ENCODE peak calls at places on chromosomes 12 and 14, in eight cellular contexts. V, T, P, U, X, K, H and B are unnamed samples.

GRCh38 chr12:131003036-131003435 is 49.3 kb downstream of the ADGRD1 start:
- DNase-seq in V (no peak), T (no peak), P (no peak), U (no peak), X (no peak), K (no peak), H (no peak), B (no peak)

GRCh38 chr12:107477946-107478610 is 207.5 kb upstream of the PWP1 start:
- DNase-seq in V (no peak), T (no peak), P (no peak), U (no peak), X (no peak), K (no peak), H (no peak), B (no peak)

GRCh38 chr12:62714409-62715075 is 220.4 kb downstream of the PPM1H start:
- DNase-seq in V (no peak), T (no peak), P (no peak), U (peak; percentile 25), X (no peak), K (no peak), H (no peak), B (no peak)

GRCh38 chr12:52208424-52209165 is 16.8 kb upstream of the KRT80 start:
- DNase-seq in V (no peak), T (no peak), P (no peak), U (no peak), X (no peak), K (no peak), H (peak; percentile 6), B (no peak)

GRCh38 chr12:87425942-87426554 is 603.2 kb downstream of the C12orf50 start:
- DNase-seq in V (no peak), T (no peak), P (no peak), U (no peak), X (no peak), K (no peak), H (no peak), B (no peak)

GRCh38 chr12:10393291-10393690 is 3.5 kb upstream of the KLRK1 start:
- DNase-seq in V (no peak), T (no peak), P (no peak), U (no peak), X (no peak), K (no peak), H (no peak), B (no peak)

GRCh38 chr12:102478416-102479098 is 1.8 kb downstream of the IGF1 start:
- DNase-seq in V (no peak), T (no peak), P (no peak), U (no peak), X (peak; percentile 49), K (no peak), H (no peak), B (no peak)

GRCh38 chr12:6452245-6452731 is 446 bp downstream of the TAPBPL start:
- DNase-seq in V (no peak), T (no peak), P (no peak), U (peak; percentile 43), X (peak; percentile 47), K (no peak), H (no peak), B (no peak)

GRCh38 chr12:11771356-11771755 is 121.9 kb downstream of the ETV6 start:
- DNase-seq in V (no peak), T (no peak), P (no peak), U (no peak), X (no peak), K (peak; percentile 75), H (no peak), B (no peak)

GRCh38 chr14:76922599-76922998 is 96.4 kb downstream of the LRRC74A start:
- DNase-seq in V (no peak), T (no peak), P (no peak), U (no peak), X (no peak), K (no peak), H (no peak), B (no peak)

GRCh38 chr14:73741876-73742519 is 27.8 kb upstream of the PNMA1 start:
- DNase-seq in V (no peak), T (no peak), P (no peak), U (no peak), X (peak; percentile 54), K (no peak), H (no peak), B (no peak)

GRCh38 chr12:48750769-48751356 is 34.4 kb upstream of the CCNT1 start:
- DNase-seq in V (no peak), T (no peak), P (no peak), U (no peak), X (no peak), K (no peak), H (no peak), B (no peak)

GRCh38 chr12:65022441-65022840 is 98.7 kb downstream of the WIF1 start:
- DNase-seq in V (no peak), T (no peak), P (no peak), U (no peak), X (no peak), K (no peak), H (no peak), B (no peak)

GRCh38 chr12:91931110-91931509 is 214.5 kb downstream of the BTG1 start:
- DNase-seq in V (no peak), T (no peak), P (no peak), U (no peak), X (no peak), K (no peak), H (no peak), B (no peak)

GRCh38 chr12:10368206-10369171 is 21.4 kb downstream of the KLRK1 start:
- DNase-seq in V (no peak), T (no peak), P (no peak), U (no peak), X (no peak), K (no peak), H (no peak), B (no peak)

GRCh38 chr14:31678421-31679249 is 117.4 kb downstream of the NUBPL start:
- DNase-seq in V (no peak), T (no peak), P (no peak), U (no peak), X (no peak), K (no peak), H (no peak), B (no peak)

GRCh38 chr14:71142375-71143038 is 235.2 kb downstream of the PCNX1 start:
- DNase-seq in V (no peak), T (peak; percentile 95), P (no peak), U (no peak), X (peak; percentile 36), K (peak; percentile 95), H (no peak), B (no peak)

GRCh38 chr12:58420496-58420895 is 479.1 kb downstream of the ATP23 start:
- DNase-seq in V (no peak), T (peak; percentile 80), P (no peak), U (peak; percentile 29), X (no peak), K (no peak), H (no peak), B (no peak)

GRCh38 chr12:64169999-64170398 is 52.1 kb downstream of the KICS2 start:
- DNase-seq in V (no peak), T (no peak), P (no peak), U (no peak), X (no peak), K (no peak), H (no peak), B (no peak)

GRCh38 chr14:55298423-55298822 is 27.2 kb downstream of the FBXO34 start:
- DNase-seq in V (no peak), T (no peak), P (no peak), U (no peak), X (no peak), K (no peak), H (no peak), B (no peak)

GRCh38 chr12:2783936-2784600 is 10.7 kb upstream of the FKBP4 start:
- DNase-seq in V (peak; percentile 32), T (no peak), P (peak; percentile 43), U (peak; percentile 85), X (peak; percentile 61), K (peak; percentile 20), H (peak; percentile 71), B (peak; percentile 45)

GRCh38 chr12:98417303-98417702 is 98.1 kb upstream of the TMPO start:
- DNase-seq in V (no peak), T (no peak), P (no peak), U (no peak), X (no peak), K (no peak), H (no peak), B (no peak)

GRCh38 chr14:37399517-37399916 is 195.5 kb downstream of the FOXA1 start:
- DNase-seq in V (no peak), T (no peak), P (no peak), U (no peak), X (no peak), K (no peak), H (no peak), B (no peak)

GRCh38 chr12:132169376-132169775 is 25.1 kb downstream of the NOC4L start:
- DNase-seq in V (no peak), T (no peak), P (no peak), U (no peak), X (no peak), K (no peak), H (peak; percentile 9), B (no peak)

GRCh38 chr12:30529489-30530269 is 166.0 kb downstream of the IPO8 start:
- DNase-seq in V (no peak), T (no peak), P (no peak), U (no peak), X (no peak), K (no peak), H (no peak), B (no peak)

GRCh38 chr12:111451649-111452129 is 46.0 kb downstream of the SH2B3 start:
- DNase-seq in V (no peak), T (no peak), P (no peak), U (peak; percentile 54), X (no peak), K (no peak), H (no peak), B (no peak)

GRCh38 chr12:101793401-101793800 is 37.4 kb downstream of the GNPTAB start:
- DNase-seq in V (no peak), T (no peak), P (no peak), U (no peak), X (no peak), K (peak; percentile 75), H (no peak), B (no peak)

GRCh38 chr14:93456356-93456755 is 25.6 kb downstream of the UNC79 start:
- DNase-seq in V (no peak), T (no peak), P (no peak), U (no peak), X (no peak), K (no peak), H (peak; percentile 7), B (no peak)

GRCh38 chr12:39816671-39817185 is 197.1 kb upstream of the ABCD2 start:
- DNase-seq in V (no peak), T (no peak), P (no peak), U (no peak), X (no peak), K (no peak), H (no peak), B (no peak)

GRCh38 chr14:92352158-92352985 is 29.4 kb downstream of the SLC24A4 start:
- DNase-seq in V (no peak), T (no peak), P (no peak), U (no peak), X (peak; percentile 50), K (peak; percentile 5), H (peak; percentile 23), B (no peak)

GRCh38 chr12:121917950-121918678 is at the start of gene CFAP251:
- DNase-seq in V (peak; percentile 86), T (no peak), P (peak; percentile 86), U (peak; percentile 89), X (peak; percentile 96), K (peak; percentile 65), H (peak; percentile 99), B (peak; percentile 92)

GRCh38 chr14:66087231-66087630 is 398.9 kb upstream of the CCDC196 start:
- DNase-seq in V (no peak), T (no peak), P (no peak), U (no peak), X (no peak), K (no peak), H (no peak), B (no peak)

GRCh38 chr14:87805315-87805723 is 187.7 kb downstream of the GALC start:
- DNase-seq in V (peak; percentile 25), T (peak; percentile 4), P (no peak), U (peak; percentile 23), X (peak; percentile 59), K (no peak), H (peak; percentile 69), B (no peak)

GRCh38 chr14:90454041-90455000 is 57.5 kb downstream of the CALM1 start:
- DNase-seq in V (no peak), T (no peak), P (no peak), U (no peak), X (peak; percentile 9), K (peak; percentile 82), H (peak; percentile 97), B (no peak)